ENCODE peak calls at places on chromosomes 2 and 18, in ten cellular contexts. A is left ventricle myocardium inferior, X is Caco-2, B is DND-41, Z is tibial artery, O is ovary, D is transverse colon, P is neural progenitor cell, G is BE2C, L is osteoblast. F is an unnamed sample.

GRCh38 chr18:8786766-8787670 is 81.7 kb downstream of the MTCL1 start:
- DNase-seq in G (no peak), X (peak; percentile 60), Z (no peak), O (no peak), L (peak; percentile 63), P (peak; percentile 58), A (no peak), B (no peak), D (peak; percentile 48), F (no peak)

GRCh38 chr2:234363011-234363487 is 133.8 kb downstream of the ARL4C start:
- DNase-seq in A (no peak), D (no peak), Z (no peak), B (peak; percentile 4), O (no peak), X (peak; percentile 92), P (peak; percentile 83), L (no peak), G (no peak), F (no peak)

GRCh38 chr2:32442020-32442467 is 85.2 kb downstream of the BIRC6 start:
- DNase-seq in Z (no peak), B (no peak), G (no peak), P (no peak), A (no peak), D (no peak), O (no peak), X (no peak), L (no peak), F (no peak)

GRCh38 chr2:151638188-151638933 is 95.9 kb downstream of the NEB start:
- DNase-seq in O (no peak), Z (no peak), X (peak; percentile 50), A (no peak), D (peak; percentile 13), B (peak; percentile 30), L (no peak), P (no peak), G (no peak), F (no peak)

GRCh38 chr2:28102455-28102874 is 211.9 kb downstream of the BABAM2 start:
- DNase-seq in D (no peak), L (no peak), G (no peak), A (no peak), B (peak; percentile 33), P (no peak), Z (no peak), O (no peak), X (no peak), F (no peak)

GRCh38 chr18:52313213-52313612 is 26.8 kb upstream of the DCC start:
- DNase-seq in P (no peak), X (peak; percentile 13), A (no peak), L (no peak), D (no peak), Z (no peak), B (no peak), G (no peak), O (no peak), F (no peak)

GRCh38 chr2:25320077-25320476 is 21.6 kb downstream of the DNMT3A start:
- DNase-seq in Z (no peak), G (no peak), P (no peak), A (no peak), B (no peak), L (no peak), O (no peak), X (no peak), D (no peak), F (no peak)

GRCh38 chr18:12433829-12434540 is 26.3 kb downstream of the PRELID3A start:
- DNase-seq in D (no peak), L (no peak), O (no peak), G (no peak), X (no peak), B (no peak), Z (no peak), P (no peak), A (no peak), F (no peak)

GRCh38 chr2:119174216-119174992 is 15.9 kb upstream of the C1QL2 start:
- DNase-seq in O (no peak), X (peak; percentile 75), A (no peak), G (peak; percentile 39), B (peak; percentile 51), P (peak; percentile 66), Z (no peak), L (peak; percentile 88), D (peak; percentile 52), F (no peak)

GRCh38 chr2:95058466-95058988 is 33.0 kb downstream of the MAL start:
- DNase-seq in L (no peak), Z (peak; percentile 38), X (no peak), G (no peak), D (no peak), P (no peak), A (no peak), O (no peak), B (no peak), F (no peak)

GRCh38 chr2:206452242-206452641 is 8.9 kb downstream of the ADAM23 start:
- DNase-seq in X (no peak), Z (no peak), B (no peak), O (no peak), P (no peak), D (no peak), L (no peak), A (no peak), G (no peak), F (no peak)

GRCh38 chr2:232885264-232885961 is 15.3 kb downstream of the SNORC start:
- DNase-seq in B (no peak), L (peak; percentile 78), D (no peak), Z (peak; percentile 43), P (no peak), G (no peak), A (peak; percentile 5), O (no peak), X (no peak), F (no peak)

DNA sequence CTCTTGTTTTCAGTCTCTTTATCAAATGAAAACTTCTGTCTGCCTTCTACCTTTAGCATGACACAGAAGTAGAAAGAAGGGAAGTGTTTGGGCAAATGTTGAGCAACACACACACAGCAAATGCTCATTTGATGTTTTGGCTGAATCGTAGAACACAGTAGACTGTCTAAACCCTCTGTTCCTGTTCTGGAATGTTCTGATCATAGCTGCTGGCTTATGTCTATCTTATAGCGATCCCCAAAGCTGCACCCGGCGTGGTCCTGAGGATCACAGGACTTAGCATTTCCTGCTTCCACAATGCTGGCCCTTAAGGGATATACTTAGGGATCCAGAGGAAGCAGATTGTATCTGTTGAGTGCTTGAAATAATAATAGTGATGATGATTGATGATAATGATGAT is 15.2 kb downstream of the GNLY start:
- DNase-seq in D (no peak), A (no peak), B (no peak), L (no peak), X (no peak), G (no peak), Z (peak; percentile 63), P (no peak), O (no peak), F (no peak)
- H3K4me3 ChIP-seq in D (no peak overlapping the region), A (no peak overlapping the region), B (no peak overlapping the region), L (no peak overlapping the region), X (no peak overlapping the region), G (no peak overlapping the region), Z (no peak overlapping the region), P (no peak overlapping the region), O (no peak overlapping the region), F (no peak overlapping the region)

DNA sequence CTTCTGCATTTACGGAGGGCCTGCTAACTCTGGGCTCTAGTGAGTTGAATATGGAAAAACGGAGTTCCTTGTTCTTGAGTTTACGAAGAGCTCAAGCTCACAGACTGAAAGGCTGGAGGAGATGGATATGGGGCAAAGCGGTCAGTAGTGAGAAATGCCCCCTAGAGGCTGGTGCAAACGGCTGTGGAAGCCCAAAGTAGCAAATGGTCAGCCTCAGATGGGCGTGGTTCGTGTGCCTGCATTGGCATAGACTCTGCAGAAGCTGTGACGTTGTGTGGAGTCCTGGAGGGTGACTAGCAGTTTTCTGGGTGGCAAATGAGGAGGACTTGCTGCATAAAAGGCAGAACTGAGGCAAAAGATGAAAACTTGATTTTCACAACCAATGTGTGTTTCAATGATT is 93.6 kb upstream of the TWIST2 start:
- DNase-seq in G (no peak), L (no peak), B (no peak), A (no peak), X (no peak), O (no peak), P (no peak), D (no peak), Z (no peak), F (no peak)
- TF ChIP-seq CTCF in G (no peak), L (peak; percentile 34), B (no peak), A (peak; percentile 26), X (no peak), O (no peak), P (peak; percentile 33), D (no peak), Z (no peak), F (no peak)

DNA sequence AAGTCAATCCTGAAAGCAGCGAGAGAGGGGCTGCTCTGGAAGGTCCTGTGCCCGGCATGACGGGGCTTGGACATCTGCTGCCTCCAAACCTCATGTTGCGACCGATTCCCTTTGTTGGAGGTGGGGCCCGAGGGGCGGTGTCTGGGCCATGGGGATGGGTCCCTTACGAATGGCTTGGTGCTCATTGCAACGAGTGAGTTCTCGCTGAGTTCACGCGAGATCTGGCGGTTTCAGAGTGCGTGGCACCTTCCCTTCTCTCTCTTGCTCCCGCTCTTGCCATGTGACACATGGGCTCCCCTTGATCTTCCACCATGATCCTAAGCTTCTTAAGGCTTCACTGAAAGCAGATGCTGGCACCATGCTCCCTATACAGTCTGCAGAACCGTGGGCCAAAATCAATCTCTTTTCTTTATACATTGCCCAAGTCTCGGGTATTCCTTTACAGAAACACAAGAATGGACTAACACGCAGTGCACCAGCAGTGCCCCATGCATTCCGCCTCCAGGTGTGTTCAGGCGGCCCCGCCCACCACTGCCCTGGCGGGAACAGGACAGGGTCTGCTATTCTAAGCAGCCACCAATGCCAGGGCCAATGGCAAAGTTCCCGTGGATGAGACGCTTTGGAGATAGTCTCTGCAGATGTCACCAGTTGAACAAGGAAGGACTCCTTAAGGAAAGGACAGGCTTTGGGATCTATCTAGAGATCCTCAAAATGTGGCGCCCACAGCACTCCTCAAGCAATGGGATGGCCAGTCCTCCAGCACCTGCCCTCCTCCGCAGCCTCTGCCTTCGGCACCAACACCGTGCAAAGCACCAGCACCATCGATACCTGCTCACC is 63.4 kb downstream of the ZNF516 start:
- DNase-seq in O (no peak), L (no peak), X (no peak), D (no peak), G (no peak), P (no peak), B (no peak), A (no peak), Z (no peak), F (no peak)
- H3K36me3 ChIP-seq in O (no peaks in the 10 kb centered on the region), L (peaks cover 4% of the 10 kb centered on the region), X (no peaks in the 10 kb centered on the region), D (no peaks in the 10 kb centered on the region), G (peaks cover 3% of the 10 kb centered on the region), P (no peaks in the 10 kb centered on the region), B (no peaks in the 10 kb centered on the region), A (peaks cover 14% of the 10 kb centered on the region), Z (no peaks in the 10 kb centered on the region), F (peaks cover 13% of the 10 kb centered on the region)

GRCh38 chr2:109218087-109218791 is 89.2 kb downstream of the SH3RF3 start:
- DNase-seq in D (no peak), L (no peak), G (no peak), Z (no peak), O (no peak), A (no peak), P (no peak), B (no peak), X (peak; percentile 20), F (no peak)
- H3K4me3 ChIP-seq in D (no peak overlapping the region), L (no peak overlapping the region), G (no peak overlapping the region), Z (no peak overlapping the region), O (no peak overlapping the region), A (no peak overlapping the region), P (no peak overlapping the region), B (no peak overlapping the region), X (no peak overlapping the region), F (no peak overlapping the region)

F was measured in heart left ventricle.